ENCODE peak calls at places on chromosomes 13 and 19, in eight cellular contexts. F, X, U, Q, G, V, B and C are unnamed samples.

GRCh38 chr13:94556646-94557045 is 39.3 kb downstream of the TGDS start:
- DNase-seq in G (no peak), U (no peak), V (no peak), Q (no peak), B (no peak), F (no peak), X (no peak), C (no peak)

GRCh38 chr13:80131204-80131603 is 209.7 kb downstream of the SPRY2 start:
- DNase-seq in G (peak), B (peak), Q (peak), U (peak), V (no peak), F (peak), X (peak), C (peak)

GRCh38 chr13:100235311-100235901 is 146.5 kb downstream of the PCCA start:
- DNase-seq in G (no peak), B (peak), Q (peak), V (peak), F (peak), X (peak), U (no peak), C (peak)

GRCh38 chr19:639251-640155 is at the start of gene FGF22:
- DNase-seq in V (peak), F (peak), Q (peak), B (peak), U (peak), G (peak), X (peak), C (peak)

GRCh38 chr13:26474286-26474685 is 83.2 kb upstream of the WASF3 start:
- DNase-seq in U (no peak), F (no peak), X (no peak), B (no peak), Q (no peak), G (no peak), V (no peak), C (no peak)

GRCh38 chr13:27632214-27632613 is 10.5 kb downstream of the POLR1D start:
- DNase-seq in U (no peak), F (no peak), X (no peak), G (no peak), Q (no peak), V (no peak), B (no peak), C (no peak)

GRCh38 chr19:33821871-33822270 is 25.2 kb downstream of the KCTD15 start:
- DNase-seq in B (no peak), U (no peak), X (no peak), G (no peak), V (peak), F (no peak), Q (no peak), C (no peak)

GRCh38 chr13:23621316-23621645 is 51.1 kb downstream of the TNFRSF19 start:
- DNase-seq in X (peak), F (no peak), Q (peak), U (no peak), B (no peak), V (peak), G (no peak), C (peak)

GRCh38 chr13:93948523-93948922 is 531.0 kb downstream of the DCT start:
- DNase-seq in U (no peak), X (no peak), F (no peak), V (no peak), G (no peak), Q (no peak), B (no peak), C (no peak)

GRCh38 chr19:53123400-53123799 is 9.3 kb downstream of the ZNF415 start:
- DNase-seq in F (no peak), V (no peak), X (no peak), Q (no peak), U (no peak), B (no peak), G (no peak), C (no peak)

GRCh38 chr13:31891472-31891871 is 140.1 kb upstream of the FRY start:
- DNase-seq in F (no peak), G (no peak), X (no peak), V (peak), B (peak), U (no peak), Q (no peak), C (no peak)

GRCh38 chr19:48963371-48964204 is 1.5 kb upstream of the FTL start:
- DNase-seq in B (peak), U (peak), Q (peak), X (no peak), V (peak), G (peak), F (peak), C (peak)

GRCh38 chr19:6087074-6087506 is 23.2 kb downstream of the RFX2 start:
- DNase-seq in F (peak), Q (no peak), X (no peak), V (no peak), U (no peak), B (no peak), G (no peak), C (no peak)

GRCh38 chr19:31330237-31330636 is 19.0 kb downstream of the TSHZ3 start:
- DNase-seq in U (no peak), X (no peak), F (no peak), V (no peak), G (no peak), B (no peak), Q (no peak), C (no peak)

GRCh38 chr13:89660752-89661151 is 1686.7 kb upstream of the MIR17HG start:
- DNase-seq in F (no peak), X (no peak), V (peak), Q (no peak), B (no peak), U (no peak), G (no peak), C (no peak)

GRCh38 chr19:5228932-5229777 is 111.5 kb downstream of the PTPRS start:
- DNase-seq in B (no peak), F (peak), G (no peak), V (no peak), Q (peak), U (no peak), X (no peak), C (no peak)

GRCh38 chr19:55385749-55386514 is at the start of gene RPL28:
- DNase-seq in B (peak), V (peak), F (peak), U (peak), Q (peak), G (peak), X (peak), C (peak)

GRCh38 chr13:50375792-50376191 is 360.5 kb downstream of the KCNRG start:
- DNase-seq in F (no peak), G (no peak), Q (peak), U (no peak), V (peak), X (peak), B (no peak), C (peak)

GRCh38 chr19:3145909-3146676 is 10.3 kb downstream of the GNA15 start:
- DNase-seq in U (no peak), X (no peak), Q (no peak), B (no peak), F (no peak), G (no peak), V (no peak), C (no peak)

GRCh38 chr13:24746618-24747247 is 17.2 kb upstream of the RNF17 start:
- DNase-seq in Q (peak), G (no peak), B (peak), V (no peak), X (no peak), F (peak), U (no peak), C (no peak)
- TF ChIP-seq CTCF in Q (no peak), G (no peak), B (peak), V (no peak), X (peak), F (peak), U (no peak), C (no peak)

GRCh38 chr19:42478765-42479307 is 36.1 kb upstream of the CXCL17 start:
- DNase-seq in U (no peak), F (no peak), B (no peak), G (no peak), X (no peak), V (no peak), Q (no peak), C (no peak)

GRCh38 chr19:42475366-42475765 is 32.6 kb upstream of the CXCL17 start:
- DNase-seq in G (no peak), Q (no peak), B (no peak), U (no peak), F (peak), X (no peak), V (no peak), C (no peak)

GRCh38 chr19:42477933-42478332 is 35.2 kb upstream of the CXCL17 start:
- DNase-seq in X (no peak), F (no peak), G (no peak), V (no peak), Q (no peak), U (no peak), B (no peak), C (no peak)

GRCh38 chr19:42474743-42475142 is 32.0 kb upstream of the CXCL17 start:
- DNase-seq in X (no peak), B (no peak), F (no peak), Q (no peak), V (no peak), G (no peak), U (no peak), C (no peak)

GRCh38 chr19:42477117-42477516 is 34.4 kb upstream of the CXCL17 start:
- DNase-seq in U (no peak), G (no peak), Q (no peak), V (no peak), X (no peak), B (no peak), F (no peak), C (no peak)
- TF ChIP-seq CTCF in U (no peak), G (no peak), Q (no peak), V (no peak), X (no peak), B (no peak), F (no peak), C (no peak)

GRCh38 chr13:43195112-43195511 is 171.7 kb downstream of the DNAJC15 start:
- DNase-seq in B (no peak), Q (no peak), F (no peak), G (no peak), U (no peak), V (no peak), X (no peak), C (no peak)

GRCh38 chr13:43196750-43197149 is 173.4 kb downstream of the DNAJC15 start:
- DNase-seq in F (no peak), U (no peak), Q (no peak), V (no peak), B (no peak), G (no peak), X (no peak), C (no peak)

GRCh38 chr13:43193789-43194188 is 170.4 kb downstream of the DNAJC15 start:
- DNase-seq in G (no peak), B (no peak), U (no peak), X (no peak), F (no peak), Q (no peak), V (no peak), C (no peak)

GRCh38 chr13:43195551-43195950 is 172.2 kb downstream of the DNAJC15 start:
- DNase-seq in X (no peak), F (peak), U (no peak), V (peak), Q (no peak), G (no peak), B (no peak), C (no peak)

GRCh38 chr13:43196171-43196611 is 172.8 kb downstream of the DNAJC15 start:
- DNase-seq in F (no peak), V (no peak), U (no peak), G (no peak), Q (no peak), X (no peak), B (peak), C (no peak)
- TF ChIP-seq CTCF in F (no peak), V (no peak), U (no peak), G (no peak), Q (no peak), X (peak), B (peak), C (no peak)

GRCh38 chr19:18741566-18742121 is 49.5 kb downstream of the COMP start:
- DNase-seq in X (no peak), G (peak), B (no peak), V (no peak), U (no peak), F (no peak), Q (no peak), C (no peak)
- TF ChIP-seq CTCF in X (no peak), G (no peak), B (no peak), V (no peak), U (no peak), F (no peak), Q (no peak), C (no peak)

GRCh38 chr19:17235618-17236413 is 9.8 kb downstream of the OCEL1 start:
- DNase-seq in X (peak), U (peak), B (peak), F (peak), G (peak), V (peak), Q (peak), C (peak)
- TF ChIP-seq CTCF in X (peak), U (peak), B (peak), F (no peak), G (peak), V (peak), Q (peak), C (peak)

DNA sequence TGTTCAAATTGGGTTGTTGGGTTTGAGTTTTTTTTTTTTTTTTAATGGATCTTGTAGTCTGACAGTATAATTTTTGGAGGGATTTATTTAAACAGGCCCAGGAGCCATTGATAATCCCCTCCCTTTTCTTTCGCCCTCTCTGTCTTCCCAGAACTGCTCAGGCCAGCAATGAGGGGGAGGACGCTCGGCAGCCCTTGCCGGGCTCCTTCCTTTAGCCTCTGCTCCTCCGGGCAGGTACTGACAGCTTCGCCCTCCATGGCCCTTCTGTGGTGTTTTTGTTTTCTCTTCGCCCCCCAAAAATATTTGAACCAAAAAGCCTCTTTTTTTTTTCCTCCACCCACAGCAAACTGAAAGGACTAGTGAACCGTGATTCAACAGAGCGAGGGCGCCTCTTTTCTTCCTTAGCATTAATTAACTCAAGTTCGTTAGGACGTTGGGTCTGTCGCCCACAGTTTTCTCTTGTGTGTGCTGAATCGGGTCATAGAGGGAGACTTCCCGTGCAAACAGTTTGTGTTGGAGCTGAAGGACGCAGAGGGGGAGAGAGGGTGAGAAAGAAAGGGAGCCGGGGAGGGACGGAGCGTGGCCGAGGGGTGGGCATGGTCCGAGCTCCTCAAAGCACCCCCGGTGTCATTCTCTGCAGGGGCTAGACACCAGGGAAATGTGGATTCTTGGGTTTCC is 21.5 kb downstream of the NFIX start:
- DNase-seq in X (no peak), U (no peak), Q (no peak), V (no peak), G (no peak), B (no peak), F (peak), C (no peak)
- TF ChIP-seq CTCF in X (no peak), U (no peak), Q (no peak), V (no peak), G (no peak), B (no peak), F (no peak), C (no peak)

DNA sequence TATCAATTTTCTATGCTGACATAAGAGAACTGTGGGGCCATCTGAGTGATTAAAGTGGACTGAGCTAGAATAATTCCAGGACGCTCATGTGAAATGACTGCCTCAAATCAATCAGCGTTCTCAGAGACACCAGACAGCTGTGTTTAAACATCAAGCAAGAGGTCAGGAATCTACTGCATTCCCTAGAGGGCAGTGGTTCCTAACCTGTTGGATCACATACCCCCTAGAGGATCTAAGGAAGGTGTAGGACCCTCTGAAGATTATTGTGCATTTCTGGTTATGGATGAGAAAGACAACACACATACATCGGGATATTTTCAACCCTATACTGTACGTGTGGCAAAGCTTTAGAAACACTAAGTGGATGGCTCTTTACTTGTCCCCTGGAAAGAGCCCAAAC is 51.8 kb upstream of the FREM2 start:
- DNase-seq in U (no peak), B (peak), V (no peak), G (no peak), X (no peak), Q (no peak), F (peak), C (no peak)
- TF ChIP-seq CTCF in U (no peak), B (no peak), V (no peak), G (no peak), X (no peak), Q (no peak), F (peak), C (no peak)

GRCh38 chr19:51810228-51810627 is 15.3 kb downstream of the FPR3 start:
- DNase-seq in Q (no peak), V (no peak), U (no peak), B (no peak), G (no peak), X (no peak), F (peak), C (peak)
- TF ChIP-seq CTCF in Q (no peak), V (no peak), U (no peak), B (no peak), G (no peak), X (no peak), F (no peak), C (peak)

DNA sequence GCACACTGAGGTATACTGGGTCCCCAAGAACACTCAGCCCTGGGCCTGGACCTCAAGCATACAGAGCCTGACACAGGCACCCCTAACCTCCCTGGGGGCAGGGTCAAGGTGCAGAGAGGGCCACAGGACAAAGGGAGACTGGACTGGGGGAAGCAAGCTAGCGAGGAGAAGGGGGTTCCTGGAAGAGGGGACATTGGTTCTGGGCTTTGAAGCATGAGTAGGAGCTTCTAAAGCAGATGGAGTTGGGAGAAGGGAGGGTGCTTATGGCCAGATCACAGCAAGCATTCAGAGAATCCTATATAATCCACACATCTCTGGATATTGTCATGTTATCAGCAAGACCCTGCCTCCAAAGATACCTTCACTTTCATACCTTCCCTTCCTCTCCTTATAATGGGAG is 3.2 kb downstream of the CIB3 start:
- DNase-seq in V (no peak), G (no peak), F (no peak), U (no peak), B (no peak), X (no peak), Q (no peak), C (no peak)
- TF ChIP-seq CTCF in V (no peak), G (no peak), F (no peak), U (no peak), B (no peak), X (no peak), Q (no peak), C (no peak)